ENCODE peak calls at places on chromosomes 3 and 15, in nine cellular contexts. One of them, this sample, is unnamed.

GRCh38 chr3:150248116-150248864 is 159.8 kb upstream of the TSC22D2 start:
- DNase-seq in adrenal gland: no peak
- DNase-seq in right atrium auricular region: no peak
- DNase-seq in astrocyte: peak
- DNase-seq in fibroblast of pulmonary artery: peak
- DNase-seq in colonic mucosa: no peak
- DNase-seq in cardiac muscle cell: peak
- DNase-seq in heart right ventricle: no peak
- DNase-seq in CD8-positive, alpha-beta T cell: no peak
- DNase-seq in this sample: peak

GRCh38 chr3:190996376-190996775 is 133.9 kb upstream of the GMNC start:
- DNase-seq in adrenal gland: no peak
- DNase-seq in right atrium auricular region: no peak
- DNase-seq in astrocyte: no peak
- DNase-seq in fibroblast of pulmonary artery: no peak
- DNase-seq in colonic mucosa: no peak
- DNase-seq in cardiac muscle cell: no peak
- DNase-seq in heart right ventricle: no peak
- DNase-seq in CD8-positive, alpha-beta T cell: no peak
- DNase-seq in this sample: peak

GRCh38 chr3:13509066-13509815 is 29.1 kb downstream of the HDAC11 start:
- DNase-seq in adrenal gland: no peak
- DNase-seq in right atrium auricular region: no peak
- DNase-seq in astrocyte: no peak
- DNase-seq in fibroblast of pulmonary artery: no peak
- DNase-seq in colonic mucosa: no peak
- DNase-seq in cardiac muscle cell: no peak
- DNase-seq in heart right ventricle: no peak
- DNase-seq in CD8-positive, alpha-beta T cell: no peak
- DNase-seq in this sample: no peak

GRCh38 chr3:126537730-126538281 is 13.9 kb downstream of the CHST13 start:
- DNase-seq in adrenal gland: peak
- DNase-seq in right atrium auricular region: no peak
- DNase-seq in astrocyte: no peak
- DNase-seq in fibroblast of pulmonary artery: no peak
- DNase-seq in colonic mucosa: no peak
- DNase-seq in cardiac muscle cell: no peak
- DNase-seq in heart right ventricle: no peak
- DNase-seq in CD8-positive, alpha-beta T cell: no peak
- DNase-seq in this sample: no peak

GRCh38 chr3:113271189-113271588 is 59.8 kb downstream of the BOC start:
- DNase-seq in adrenal gland: no peak
- DNase-seq in right atrium auricular region: no peak
- DNase-seq in astrocyte: no peak
- DNase-seq in fibroblast of pulmonary artery: no peak
- DNase-seq in colonic mucosa: no peak
- DNase-seq in cardiac muscle cell: no peak
- DNase-seq in heart right ventricle: no peak
- DNase-seq in CD8-positive, alpha-beta T cell: no peak
- DNase-seq in this sample: no peak

GRCh38 chr3:139770577-139770976 is 92.8 kb upstream of the NMNAT3 start:
- DNase-seq in adrenal gland: no peak
- DNase-seq in right atrium auricular region: no peak
- DNase-seq in astrocyte: no peak
- DNase-seq in fibroblast of pulmonary artery: no peak
- DNase-seq in colonic mucosa: no peak
- DNase-seq in cardiac muscle cell: no peak
- DNase-seq in heart right ventricle: no peak
- DNase-seq in CD8-positive, alpha-beta T cell: no peak
- DNase-seq in this sample: no peak

GRCh38 chr15:99168601-99169580 is 64.0 kb downstream of the SYNM start:
- DNase-seq in adrenal gland: no peak
- DNase-seq in right atrium auricular region: no peak
- DNase-seq in astrocyte: no peak
- DNase-seq in fibroblast of pulmonary artery: no peak
- DNase-seq in colonic mucosa: no peak
- DNase-seq in cardiac muscle cell: no peak
- DNase-seq in heart right ventricle: no peak
- DNase-seq in CD8-positive, alpha-beta T cell: no peak
- DNase-seq in this sample: no peak

GRCh38 chr3:71565976-71566375 is 17.6 kb downstream of the FOXP1 start:
- DNase-seq in adrenal gland: no peak
- DNase-seq in right atrium auricular region: no peak
- DNase-seq in astrocyte: no peak
- DNase-seq in fibroblast of pulmonary artery: no peak
- DNase-seq in colonic mucosa: no peak
- DNase-seq in cardiac muscle cell: no peak
- DNase-seq in heart right ventricle: no peak
- DNase-seq in CD8-positive, alpha-beta T cell: no peak
- DNase-seq in this sample: no peak

GRCh38 chr3:171175840-171176239 is 149.3 kb upstream of the SLC2A2 start:
- DNase-seq in adrenal gland: no peak
- DNase-seq in right atrium auricular region: no peak
- DNase-seq in astrocyte: no peak
- DNase-seq in fibroblast of pulmonary artery: no peak
- DNase-seq in colonic mucosa: no peak
- DNase-seq in cardiac muscle cell: no peak
- DNase-seq in heart right ventricle: no peak
- DNase-seq in CD8-positive, alpha-beta T cell: no peak
- DNase-seq in this sample: no peak

GRCh38 chr15:27847775-27848710 is 251.1 kb downstream of the OCA2 start:
- DNase-seq in adrenal gland: no peak
- DNase-seq in right atrium auricular region: no peak
- DNase-seq in astrocyte: no peak
- DNase-seq in fibroblast of pulmonary artery: no peak
- DNase-seq in colonic mucosa: no peak
- DNase-seq in cardiac muscle cell: no peak
- DNase-seq in heart right ventricle: no peak
- DNase-seq in CD8-positive, alpha-beta T cell: no peak
- DNase-seq in this sample: no peak

GRCh38 chr3:95731753-95732152 is 1082.6 kb upstream of the EPHA6 start:
- DNase-seq in adrenal gland: no peak
- DNase-seq in right atrium auricular region: no peak
- DNase-seq in astrocyte: no peak
- DNase-seq in fibroblast of pulmonary artery: no peak
- DNase-seq in colonic mucosa: no peak
- DNase-seq in cardiac muscle cell: no peak
- DNase-seq in heart right ventricle: no peak
- DNase-seq in CD8-positive, alpha-beta T cell: no peak
- DNase-seq in this sample: no peak

GRCh38 chr15:83837946-83838571 is 184.1 kb downstream of the ADAMTSL3 start:
- DNase-seq in adrenal gland: peak
- DNase-seq in right atrium auricular region: no peak
- DNase-seq in astrocyte: no peak
- DNase-seq in fibroblast of pulmonary artery: peak
- DNase-seq in colonic mucosa: no peak
- DNase-seq in cardiac muscle cell: peak
- DNase-seq in heart right ventricle: peak
- DNase-seq in CD8-positive, alpha-beta T cell: no peak
- DNase-seq in this sample: no peak

GRCh38 chr3:66297917-66298316 is 77.1 kb downstream of the SLC25A26 start:
- DNase-seq in adrenal gland: no peak
- DNase-seq in right atrium auricular region: no peak
- DNase-seq in astrocyte: peak
- DNase-seq in fibroblast of pulmonary artery: peak
- DNase-seq in colonic mucosa: no peak
- DNase-seq in cardiac muscle cell: peak
- DNase-seq in heart right ventricle: no peak
- DNase-seq in CD8-positive, alpha-beta T cell: no peak
- DNase-seq in this sample: no peak

GRCh38 chr15:67746022-67746421 is 79.3 kb upstream of the SKOR1 start:
- DNase-seq in adrenal gland: no peak
- DNase-seq in right atrium auricular region: no peak
- DNase-seq in astrocyte: no peak
- DNase-seq in fibroblast of pulmonary artery: peak
- DNase-seq in colonic mucosa: no peak
- DNase-seq in cardiac muscle cell: peak
- DNase-seq in heart right ventricle: no peak
- DNase-seq in CD8-positive, alpha-beta T cell: no peak
- DNase-seq in this sample: peak

GRCh38 chr3:167864559-167864887 is 129.0 kb downstream of the SERPINI1 start:
- DNase-seq in adrenal gland: peak
- DNase-seq in right atrium auricular region: no peak
- DNase-seq in astrocyte: no peak
- DNase-seq in fibroblast of pulmonary artery: no peak
- DNase-seq in colonic mucosa: no peak
- DNase-seq in cardiac muscle cell: no peak
- DNase-seq in heart right ventricle: no peak
- DNase-seq in CD8-positive, alpha-beta T cell: no peak
- DNase-seq in this sample: no peak

GRCh38 chr3:113231827-113232253 is 20.5 kb downstream of the BOC start:
- DNase-seq in adrenal gland: no peak
- DNase-seq in right atrium auricular region: no peak
- DNase-seq in astrocyte: peak
- DNase-seq in fibroblast of pulmonary artery: peak
- DNase-seq in colonic mucosa: no peak
- DNase-seq in cardiac muscle cell: peak
- DNase-seq in heart right ventricle: no peak
- DNase-seq in CD8-positive, alpha-beta T cell: no peak
- DNase-seq in this sample: peak

GRCh38 chr15:65182538-65182937 is 2.6 kb downstream of the CLPX start:
- DNase-seq in adrenal gland: no peak
- DNase-seq in right atrium auricular region: no peak
- DNase-seq in astrocyte: no peak
- DNase-seq in fibroblast of pulmonary artery: no peak
- DNase-seq in colonic mucosa: no peak
- DNase-seq in cardiac muscle cell: no peak
- DNase-seq in heart right ventricle: no peak
- DNase-seq in CD8-positive, alpha-beta T cell: no peak
- DNase-seq in this sample: no peak

DNA sequence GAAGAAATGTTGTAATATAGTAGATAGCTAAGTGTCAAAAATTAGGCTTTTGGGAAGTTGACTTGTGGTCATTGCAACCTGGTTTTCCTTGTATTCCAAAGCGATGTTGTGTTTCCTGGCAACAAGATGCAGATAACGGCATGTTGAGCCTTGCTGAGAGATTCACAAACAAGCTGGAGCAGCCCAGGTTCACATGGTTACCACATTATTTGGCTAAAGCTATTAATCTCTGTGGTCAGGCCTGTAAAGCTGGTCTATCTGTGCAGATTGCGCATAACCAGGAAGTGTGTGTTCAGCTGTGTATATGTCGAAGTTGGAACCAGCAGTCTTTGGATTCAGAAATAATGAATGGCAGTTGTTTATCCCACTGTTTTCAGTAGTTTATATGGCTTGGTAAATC is 6.6 kb downstream of the TIPARP start:
- DNase-seq in adrenal gland: peak
- DNase-seq in right atrium auricular region: peak
- DNase-seq in astrocyte: peak
- DNase-seq in fibroblast of pulmonary artery: peak
- DNase-seq in colonic mucosa: no peak
- DNase-seq in cardiac muscle cell: peak
- DNase-seq in heart right ventricle: no peak
- DNase-seq in CD8-positive, alpha-beta T cell: no peak
- DNase-seq in this sample: peak
- H3K4me3 ChIP-seq in adrenal gland: no peak
- H3K4me3 ChIP-seq in right atrium auricular region: no peak
- H3K4me3 ChIP-seq in astrocyte: peak
- H3K4me3 ChIP-seq in fibroblast of pulmonary artery: no peak
- H3K4me3 ChIP-seq in colonic mucosa: no peak
- H3K4me3 ChIP-seq in cardiac muscle cell: peak
- H3K4me3 ChIP-seq in heart right ventricle: no peak
- H3K4me3 ChIP-seq in CD8-positive, alpha-beta T cell: no peak
- H3K4me3 ChIP-seq in this sample: no peak

DNA sequence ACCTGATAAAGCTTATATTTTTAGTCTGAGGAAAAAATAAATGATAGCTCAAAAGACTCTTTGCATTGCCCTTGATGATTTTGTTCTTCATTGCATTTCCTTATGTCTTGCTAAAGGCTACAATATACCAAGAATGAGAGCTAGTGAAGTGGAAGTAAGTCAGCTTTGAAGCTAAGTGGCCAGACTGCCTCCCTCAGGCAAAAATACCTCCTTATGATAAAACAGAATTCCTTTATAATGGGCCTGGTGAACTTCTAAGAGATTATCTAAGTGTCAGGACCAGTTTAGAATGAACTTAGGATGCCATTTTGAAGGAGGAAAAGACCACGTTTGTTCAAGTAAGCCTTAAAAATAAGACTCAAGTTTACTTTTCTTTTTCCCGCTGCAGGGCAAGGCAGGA is 678.4 kb downstream of the ROBO2 start:
- DNase-seq in adrenal gland: no peak
- DNase-seq in right atrium auricular region: no peak
- DNase-seq in astrocyte: no peak
- DNase-seq in fibroblast of pulmonary artery: no peak
- DNase-seq in colonic mucosa: no peak
- DNase-seq in cardiac muscle cell: no peak
- DNase-seq in heart right ventricle: no peak
- DNase-seq in CD8-positive, alpha-beta T cell: no peak
- DNase-seq in this sample: no peak
- H3K4me3 ChIP-seq in adrenal gland: no peak
- H3K4me3 ChIP-seq in right atrium auricular region: no peak
- H3K4me3 ChIP-seq in astrocyte: no peak
- H3K4me3 ChIP-seq in fibroblast of pulmonary artery: no peak
- H3K4me3 ChIP-seq in colonic mucosa: no peak
- H3K4me3 ChIP-seq in cardiac muscle cell: no peak
- H3K4me3 ChIP-seq in heart right ventricle: no peak
- H3K4me3 ChIP-seq in CD8-positive, alpha-beta T cell: no peak
- H3K4me3 ChIP-seq in this sample: no peak

GRCh38 chr3:43291546-43291945 is 5.2 kb downstream of the SNRK start:
- DNase-seq in adrenal gland: no peak
- DNase-seq in right atrium auricular region: no peak
- DNase-seq in astrocyte: peak
- DNase-seq in fibroblast of pulmonary artery: no peak
- DNase-seq in colonic mucosa: no peak
- DNase-seq in cardiac muscle cell: no peak
- DNase-seq in heart right ventricle: no peak
- DNase-seq in CD8-positive, alpha-beta T cell: no peak
- DNase-seq in this sample: no peak
- H3K4me3 ChIP-seq in adrenal gland: no peak
- H3K4me3 ChIP-seq in right atrium auricular region: no peak
- H3K4me3 ChIP-seq in astrocyte: no peak
- H3K4me3 ChIP-seq in fibroblast of pulmonary artery: no peak
- H3K4me3 ChIP-seq in colonic mucosa: no peak
- H3K4me3 ChIP-seq in cardiac muscle cell: no peak
- H3K4me3 ChIP-seq in heart right ventricle: peak
- H3K4me3 ChIP-seq in CD8-positive, alpha-beta T cell: peak
- H3K4me3 ChIP-seq in this sample: no peak

DNA sequence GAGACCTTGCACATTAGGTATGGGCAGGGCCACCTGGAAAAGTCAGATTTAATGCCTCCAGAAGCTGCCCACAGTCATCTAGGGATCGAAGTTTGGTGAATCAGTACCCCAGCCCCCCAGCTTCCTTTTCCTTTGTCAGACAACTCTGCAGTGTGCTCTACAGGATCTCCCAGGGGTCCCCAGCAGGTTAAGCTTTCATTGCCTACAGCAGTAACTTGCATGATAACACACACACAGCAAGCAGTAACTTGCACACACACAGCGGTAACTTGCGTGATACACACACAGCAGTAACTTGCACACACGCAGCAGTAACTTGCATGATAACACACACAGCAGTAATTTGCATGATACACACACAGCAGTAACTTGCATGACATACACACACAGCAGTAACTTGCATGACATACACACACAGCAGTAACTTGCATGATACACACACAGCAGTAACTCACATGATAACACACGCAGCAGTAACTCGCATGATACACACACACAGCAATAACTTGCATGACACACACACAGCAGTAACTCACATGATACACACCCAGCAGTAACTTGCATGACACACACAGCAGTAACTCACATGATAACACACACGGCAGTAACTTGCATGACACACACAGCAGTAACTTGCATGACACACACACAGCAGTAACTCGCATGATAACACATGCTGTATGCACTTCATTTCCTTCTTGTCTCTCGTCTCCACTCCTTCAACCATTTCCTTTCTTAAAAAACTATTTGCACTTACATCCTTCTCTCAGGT is 131.1 kb downstream of the UACA start:
- DNase-seq in adrenal gland: no peak
- DNase-seq in right atrium auricular region: no peak
- DNase-seq in astrocyte: peak
- DNase-seq in fibroblast of pulmonary artery: peak
- DNase-seq in colonic mucosa: no peak
- DNase-seq in cardiac muscle cell: no peak
- DNase-seq in heart right ventricle: no peak
- DNase-seq in CD8-positive, alpha-beta T cell: no peak
- DNase-seq in this sample: no peak
- H3K4me3 ChIP-seq in adrenal gland: no peak
- H3K4me3 ChIP-seq in right atrium auricular region: no peak
- H3K4me3 ChIP-seq in astrocyte: no peak
- H3K4me3 ChIP-seq in fibroblast of pulmonary artery: no peak
- H3K4me3 ChIP-seq in colonic mucosa: no peak
- H3K4me3 ChIP-seq in cardiac muscle cell: no peak
- H3K4me3 ChIP-seq in heart right ventricle: no peak
- H3K4me3 ChIP-seq in CD8-positive, alpha-beta T cell: no peak
- H3K4me3 ChIP-seq in this sample: no peak

This sample was measured in foreskin fibroblast.